ENCODE peak calls at places on chromosomes 6 and 20, in seven cellular contexts. L is right cardiac atrium; D is heart left ventricle; H is GM23338; N is naive thymus-derived CD4-positive, alpha-beta T cell; G is AG04450; M is stomach. Y is an unnamed sample.

GRCh38 chr6:74657033-74657432 is 548.8 kb downstream of the COL12A1 start:
- DNase-seq in L (no peak), D (no peak), H (no peak), N (no peak), G (no peak), M (no peak), Y (no peak)

GRCh38 chr6:57013501-57013900 is 33.0 kb upstream of the KIAA1586 start:
- DNase-seq in L (no peak), D (no peak), H (no peak), N (no peak), G (peak), M (no peak), Y (no peak)

GRCh38 chr20:6828794-6829423 is 61.4 kb downstream of the BMP2 start:
- DNase-seq in L (peak), D (peak), H (peak), N (peak), G (peak), M (peak), Y (peak)

GRCh38 chr20:48622421-48622820 is 205.4 kb downstream of the PREX1 start:
- DNase-seq in L (no peak), D (no peak), H (no peak), N (no peak), G (no peak), M (no peak), Y (peak)

GRCh38 chr6:89021629-89022028 is 58.2 kb upstream of the RNGTT start:
- DNase-seq in L (no peak), D (no peak), H (peak), N (no peak), G (no peak), M (no peak), Y (no peak)

GRCh38 chr6:28207244-28208179 is 17.6 kb upstream of the ZSCAN9 start:
- DNase-seq in L (no peak), D (no peak), H (peak), N (no peak), G (no peak), M (no peak), Y (no peak)

GRCh38 chr6:140809694-140810101 is 1323.0 kb upstream of the GJE1 start:
- DNase-seq in L (no peak), D (no peak), H (no peak), N (no peak), G (no peak), M (no peak), Y (no peak)

GRCh38 chr6:138377844-138378243 is at the start of gene SMIM28:
- DNase-seq in L (no peak), D (peak), H (no peak), N (no peak), G (no peak), M (no peak), Y (no peak)

GRCh38 chr6:33696076-33696475 is 15.4 kb downstream of the UQCC2 start:
- DNase-seq in L (no peak), D (no peak), H (no peak), N (no peak), G (no peak), M (no peak), Y (no peak)

GRCh38 chr6:28383235-28384142 is 16.1 kb downstream of the ZSCAN12 start:
- DNase-seq in L (peak), D (peak), H (peak), N (peak), G (peak), M (peak), Y (peak)

GRCh38 chr6:123055266-123055665 is 59.2 kb downstream of the CLVS2 start:
- DNase-seq in L (no peak), D (no peak), H (no peak), N (no peak), G (no peak), M (no peak), Y (no peak)

GRCh38 chr20:49398401-49399144 is 83.9 kb downstream of the KCNB1 start:
- DNase-seq in L (no peak), D (no peak), H (no peak), N (no peak), G (no peak), M (no peak), Y (no peak)

GRCh38 chr6:43296780-43297494 is 1.1 kb upstream of the SLC22A7 start:
- DNase-seq in L (no peak), D (no peak), H (no peak), N (no peak), G (no peak), M (no peak), Y (no peak)

GRCh38 chr6:4603291-4603690 is 172.9 kb upstream of the CDYL start:
- DNase-seq in L (peak), D (peak), H (no peak), N (no peak), G (no peak), M (peak), Y (peak)

GRCh38 chr20:8749986-8750385 is 318.9 kb upstream of the PLCB4 start:
- DNase-seq in L (no peak), D (no peak), H (no peak), N (no peak), G (no peak), M (no peak), Y (no peak)

GRCh38 chr6:165661416-165662001 is 1.5 kb downstream of the PDE10A start:
- DNase-seq in L (no peak), D (peak), H (no peak), N (no peak), G (no peak), M (no peak), Y (no peak)

GRCh38 chr20:49768204-49769124 is 44.2 kb upstream of the SLC9A8 start:
- DNase-seq in L (peak), D (peak), H (peak), N (peak), G (peak), M (peak), Y (peak)

DNA sequence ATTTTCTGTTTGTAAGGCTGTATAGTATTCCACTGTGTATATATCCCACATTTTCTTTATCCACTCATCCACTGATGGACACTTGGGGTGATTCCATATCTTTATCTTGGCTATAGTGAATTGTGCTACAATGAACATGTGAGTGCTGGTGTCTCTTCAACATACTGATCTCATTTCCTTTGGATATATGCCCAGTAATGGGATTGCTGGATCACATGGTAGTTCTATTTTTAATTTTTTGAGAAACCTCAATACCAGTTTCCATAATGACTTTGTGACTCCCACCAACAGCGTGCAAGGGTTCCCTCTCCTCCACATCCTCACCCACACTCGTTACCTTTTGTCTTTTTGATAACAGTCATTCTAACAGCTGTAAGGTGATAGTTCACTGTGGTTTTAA is 166.0 kb downstream of the ARHGAP18 start:
- DNase-seq in L (no peak), D (no peak), H (no peak), N (no peak), G (no peak), M (no peak), Y (no peak)
- H3K27ac ChIP-seq in L (no peak), D (no peak), H (no peak), N (no peak), G (no peak), M (no peak), Y (no peak)

DNA sequence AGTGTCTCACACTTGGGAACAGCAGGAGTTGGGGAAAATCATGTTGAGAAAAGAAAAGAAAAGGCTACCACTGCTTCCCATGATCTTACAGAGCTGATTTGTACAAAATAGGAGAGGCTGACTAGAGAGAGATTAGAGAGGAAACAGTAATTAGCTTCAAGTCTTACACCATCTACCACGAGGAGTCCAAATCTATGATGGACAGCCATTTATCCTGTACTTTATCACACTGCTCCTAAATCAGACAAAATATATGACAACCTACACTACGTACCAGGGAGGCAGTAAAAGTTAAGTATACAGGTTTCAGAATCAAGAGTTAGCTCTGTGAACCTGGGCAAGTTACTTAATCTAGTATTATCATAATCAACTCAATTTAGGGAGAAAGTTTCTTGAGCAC is 38.0 kb downstream of the RARS2 start:
- DNase-seq in L (no peak), D (no peak), H (no peak), N (no peak), G (no peak), M (no peak), Y (no peak)
- H3K27ac ChIP-seq in L (no peak), D (no peak), H (no peak), N (no peak), G (no peak), M (no peak), Y (no peak)

GRCh38 chr6:151060096-151060741 is 179.5 kb upstream of the AKAP12 start:
- DNase-seq in L (no peak), D (no peak), H (no peak), N (no peak), G (peak), M (no peak), Y (no peak)
- H3K27ac ChIP-seq in L (no peak), D (no peak), H (no peak), N (no peak), G (peak), M (peak), Y (no peak)

DNA sequence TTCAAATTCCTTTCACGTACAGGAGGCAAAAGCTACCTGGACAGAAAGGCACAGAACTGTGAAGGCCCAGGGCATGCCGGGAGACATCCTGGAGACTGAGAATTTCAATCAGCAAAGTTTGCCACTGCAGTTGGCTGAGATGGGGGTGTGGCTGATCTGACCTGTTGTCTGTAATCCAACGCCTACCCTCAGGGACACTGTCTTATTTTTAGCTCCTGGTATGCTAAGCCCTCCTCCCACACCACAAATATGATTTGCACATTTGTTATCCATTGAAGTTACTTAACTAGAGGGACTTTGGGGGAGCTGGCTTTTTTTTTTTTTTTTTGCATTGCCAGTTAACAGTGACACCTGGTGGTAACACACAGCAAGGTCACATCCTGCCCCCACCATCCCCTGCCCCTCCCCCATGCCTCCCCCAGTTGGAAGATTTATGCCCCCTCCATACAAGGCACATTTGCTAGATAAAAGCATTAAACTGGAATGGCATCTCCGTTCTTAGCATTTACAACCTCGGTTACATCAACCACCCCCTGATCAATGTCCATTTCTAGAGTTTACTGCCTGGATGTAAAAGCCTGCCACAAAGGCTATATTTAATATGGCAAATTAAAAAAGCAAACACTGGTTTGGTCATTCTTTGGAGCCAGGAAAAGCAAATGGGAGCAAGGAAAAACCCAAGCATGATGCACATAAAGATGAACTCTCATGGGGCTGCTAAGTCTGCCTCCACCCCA is 40.3 kb downstream of the TTI1 start:
- DNase-seq in L (no peak), D (peak), H (peak), N (peak), G (peak), M (no peak), Y (peak)
- H3K27ac ChIP-seq in L (peak), D (peak), H (no peak), N (no peak), G (no peak), M (no peak), Y (peak)

GRCh38 chr20:37303637-37304036 is 14.2 kb downstream of the MANBAL start:
- DNase-seq in L (no peak), D (no peak), H (no peak), N (no peak), G (no peak), M (no peak), Y (no peak)

GRCh38 chr20:37305839-37306238 is 16.4 kb downstream of the MANBAL start:
- DNase-seq in L (no peak), D (no peak), H (no peak), N (no peak), G (no peak), M (no peak), Y (no peak)

GRCh38 chr20:37302981-37303380 is 13.5 kb downstream of the MANBAL start:
- DNase-seq in L (no peak), D (no peak), H (no peak), N (no peak), G (no peak), M (no peak), Y (no peak)

GRCh38 chr20:37308098-37309050 is 18.9 kb downstream of the MANBAL start:
- DNase-seq in L (no peak), D (no peak), H (no peak), N (no peak), G (no peak), M (no peak), Y (no peak)

GRCh38 chr20:37305079-37305478 is 15.6 kb downstream of the MANBAL start:
- DNase-seq in L (no peak), D (no peak), H (no peak), N (no peak), G (no peak), M (no peak), Y (no peak)
- H3K27ac ChIP-seq in L (no peak), D (no peak), H (no peak), N (no peak), G (no peak), M (peak), Y (no peak)

GRCh38 chr6:20830576-20830975 is 296.3 kb downstream of the CDKAL1 start:
- DNase-seq in L (no peak), D (no peak), H (no peak), N (no peak), G (no peak), M (no peak), Y (no peak)

GRCh38 chr6:20837189-20837588 is 302.9 kb downstream of the CDKAL1 start:
- DNase-seq in L (no peak), D (no peak), H (no peak), N (peak), G (no peak), M (no peak), Y (no peak)

GRCh38 chr6:20835315-20836010 is 301.2 kb downstream of the CDKAL1 start:
- DNase-seq in L (no peak), D (no peak), H (no peak), N (no peak), G (no peak), M (no peak), Y (no peak)

GRCh38 chr6:20838113-20838512 is 303.9 kb downstream of the CDKAL1 start:
- DNase-seq in L (no peak), D (no peak), H (no peak), N (no peak), G (no peak), M (no peak), Y (no peak)

GRCh38 chr6:20833881-20834515 is 299.7 kb downstream of the CDKAL1 start:
- DNase-seq in L (no peak), D (no peak), H (peak), N (peak), G (no peak), M (no peak), Y (no peak)
- H3K27ac ChIP-seq in L (no peak), D (no peak), H (peak), N (no peak), G (no peak), M (no peak), Y (no peak)

GRCh38 chr6:46491201-46491788 is at the start of gene RCAN2:
- DNase-seq in L (peak), D (peak), H (peak), N (peak), G (no peak), M (peak), Y (peak)
- H3K27ac ChIP-seq in L (peak), D (peak), H (peak), N (no peak), G (no peak), M (peak), Y (peak)

GRCh38 chr6:72784071-72784470 is 162.2 kb downstream of the KCNQ5 start:
- DNase-seq in L (no peak), D (no peak), H (no peak), N (no peak), G (no peak), M (no peak), Y (no peak)
- H3K27ac ChIP-seq in L (no peak), D (no peak), H (no peak), N (no peak), G (no peak), M (no peak), Y (peak)

Y was measured in psoas muscle.